ENCODE peak calls at places on chromosomes 6 and 20, in six cellular contexts. D is dorsolateral prefrontal cortex, J is MM.1S, K is RPMI7951, F is COR-L47, Y is mammary epithelial cell. V is an unnamed sample.

GRCh38 chr20:20211988-20212518 is 155.9 kb upstream of the INSM1 start:
- DNase-seq in D (no peak), J (no peak), K (no peak), F (no peak), Y (no peak), V (no peak)

GRCh38 chr6:170181338-170181690 is 109.6 kb downstream of the DLL1 start:
- DNase-seq in D (no peak), J (no peak), K (no peak), F (no peak), Y (no peak), V (no peak)

GRCh38 chr6:63452117-63452516 is 120.2 kb upstream of the LOC128125822 start:
- DNase-seq in D (no peak), J (no peak), K (no peak), F (no peak), Y (peak), V (peak)

GRCh38 chr6:85552652-85553051 is 41.0 kb downstream of the SNX14 start:
- DNase-seq in D (no peak), J (no peak), K (no peak), F (no peak), Y (no peak), V (no peak)

GRCh38 chr6:156617376-156617775 is 159.8 kb upstream of the ARID1B start:
- DNase-seq in D (no peak), J (no peak), K (peak), F (no peak), Y (no peak), V (no peak)

GRCh38 chr20:1357921-1358671 is 29.2 kb upstream of the SDCBP2 start:
- DNase-seq in D (no peak), J (no peak), K (peak), F (no peak), Y (no peak), V (no peak)

GRCh38 chr6:13354331-13355042 is 26.1 kb upstream of the TBC1D7 start:
- DNase-seq in D (no peak), J (no peak), K (peak), F (no peak), Y (no peak), V (no peak)

GRCh38 chr20:63973636-63974401 is 4.1 kb upstream of the ZNF512B start:
- DNase-seq in D (peak), J (peak), K (peak), F (peak), Y (peak), V (peak)

GRCh38 chr6:44431118-44431725 is 43.7 kb downstream of the CDC5L start:
- DNase-seq in D (no peak), J (peak), K (peak), F (peak), Y (peak), V (peak)

GRCh38 chr20:33442136-33443005 is 1.2 kb downstream of the SNTA1 start:
- DNase-seq in D (no peak), J (no peak), K (no peak), F (no peak), Y (no peak), V (no peak)

GRCh38 chr6:16657768-16658167 is 103.5 kb downstream of the ATXN1 start:
- DNase-seq in D (no peak), J (no peak), K (no peak), F (no peak), Y (no peak), V (no peak)

GRCh38 chr6:157974341-157974894 is 7.2 kb upstream of the SYNJ2 start:
- DNase-seq in D (no peak), J (no peak), K (peak), F (no peak), Y (no peak), V (no peak)

GRCh38 chr6:12296255-12296573 is 6.1 kb downstream of the EDN1 start:
- DNase-seq in D (no peak), J (no peak), K (peak), F (no peak), Y (peak), V (peak)

GRCh38 chr20:48772183-48772976 is 55.4 kb downstream of the PREX1 start:
- DNase-seq in D (no peak), J (no peak), K (no peak), F (no peak), Y (no peak), V (no peak)

GRCh38 chr6:12504325-12504966 is 212.1 kb upstream of the PHACTR1 start:
- DNase-seq in D (no peak), J (peak), K (no peak), F (no peak), Y (peak), V (no peak)

GRCh38 chr20:58344741-58345140 is 35.2 kb downstream of the RAB22A start:
- DNase-seq in D (no peak), J (no peak), K (no peak), F (no peak), Y (peak), V (no peak)

GRCh38 chr6:43990275-43990626 is 137.0 kb downstream of the MRPL14 start:
- DNase-seq in D (no peak), J (no peak), K (peak), F (no peak), Y (no peak), V (no peak)

V was measured in NCI-H460.